ENCODE peak calls at places on chromosomes 6 and 20, in seven cellular contexts. M is neural crest cell; L is amniotic stem cell; B is stimulated activated CD8-positive, alpha-beta memory T cell treated with anti-CD3 and anti-CD28 coated beads, Interleukin-4, amount 100 ng/mL, for 1 hour; R is Kasumi-1; I is A549; H is effector CD8-positive, alpha-beta T cell. E is an unnamed sample.

GRCh38 chr6:151233731-151234130 is 6.0 kb upstream of the AKAP12 start:
- DNase-seq in M (no peak), L (no peak), B (no peak), R (no peak), I (no peak), H (no peak), E (no peak)

GRCh38 chr20:18984238-18985200 is 170.9 kb downstream of the SCP2D1 start:
- DNase-seq in M (no peak), L (no peak), B (no peak), R (no peak), I (no peak), H (no peak), E (no peak)

GRCh38 chr6:139547082-139547776 is 172.8 kb upstream of the CITED2 start:
- DNase-seq in M (no peak), L (no peak), B (no peak), R (no peak), I (no peak), H (no peak), E (no peak)

GRCh38 chr6:104473021-104473429 is 386.7 kb downstream of the HACE1 start:
- DNase-seq in M (no peak), L (no peak), B (no peak), R (no peak), I (no peak), H (no peak), E (no peak)

GRCh38 chr6:69887026-69887425 is 20.7 kb downstream of the COL19A1 start:
- DNase-seq in M (no peak), L (no peak), B (no peak), R (no peak), I (no peak), H (no peak), E (no peak)

GRCh38 chr20:63248835-63249591 is 5.2 kb downstream of the NKAIN4 start:
- DNase-seq in M (no peak), L (no peak), B (no peak), R (no peak), I (no peak), H (no peak), E (peak)

GRCh38 chr6:33914519-33915120 is 110.8 kb upstream of the MLN start:
- DNase-seq in M (no peak), L (no peak), B (peak), R (peak), I (no peak), H (no peak), E (no peak)

GRCh38 chr6:129513471-129513870 is 196.5 kb downstream of the ARHGAP18 start:
- DNase-seq in M (no peak), L (peak), B (no peak), R (no peak), I (no peak), H (no peak), E (no peak)

GRCh38 chr6:251920-252319 is 40.4 kb upstream of the DUSP22 start:
- DNase-seq in M (no peak), L (no peak), B (no peak), R (no peak), I (no peak), H (no peak), E (no peak)

GRCh38 chr6:73388433-73388799 is 6.2 kb upstream of the DDX43 start:
- DNase-seq in M (no peak), L (no peak), B (no peak), R (no peak), I (peak), H (no peak), E (no peak)

E was measured in SW480.